ENCODE peak calls at places on chromosomes 12 and 14, in five cellular contexts. K, P, X, L and G are unnamed samples.

GRCh38 chr14:54253195-54253947 is 143.4 kb upstream of the CDKN3 start:
- DNase-seq in X (no peak), L (no peak), K (peak), P (no peak), G (no peak)

GRCh38 chr12:23099604-23100003 is 474.6 kb downstream of the ETNK1 start:
- DNase-seq in P (no peak), L (no peak), X (no peak), K (no peak), G (no peak)

GRCh38 chr14:67166450-67166853 is 22.8 kb upstream of the GARIN2 start:
- DNase-seq in P (no peak), X (no peak), L (no peak), K (peak), G (no peak)

GRCh38 chr12:102343361-102344121 is 136.8 kb downstream of the IGF1 start:
- DNase-seq in K (no peak), P (no peak), L (no peak), X (no peak), G (no peak)

GRCh38 chr12:91335724-91336123 is 153.1 kb upstream of the DCN start:
- DNase-seq in K (no peak), P (no peak), L (no peak), X (no peak), G (no peak)

GRCh38 chr14:65824285-65824977 is 411.9 kb downstream of the FUT8 start:
- DNase-seq in K (peak), L (peak), X (peak), P (no peak), G (peak)

GRCh38 chr12:990308-990648 is 745 bp upstream of the ERC1 start:
- DNase-seq in X (no peak), L (no peak), K (no peak), P (no peak), G (no peak)

GRCh38 chr12:38157274-38157932 is 159.2 kb upstream of the ALG10B start:
- DNase-seq in K (no peak), P (no peak), L (no peak), X (no peak), G (no peak)

GRCh38 chr14:74614508-74615495 is 2.8 kb upstream of the LTBP2 start:
- DNase-seq in X (peak), K (no peak), P (no peak), L (no peak), G (no peak)

GRCh38 chr12:31651893-31652521 is 7.5 kb upstream of the ETFBKMT start:
- DNase-seq in X (no peak), L (no peak), K (no peak), P (no peak), G (no peak)

GRCh38 chr12:64124511-64125197 is 97.4 kb downstream of the KICS2 start:
- DNase-seq in K (no peak), L (no peak), P (no peak), X (no peak), G (no peak)

GRCh38 chr14:87813691-87814090 is 179.3 kb downstream of the GALC start:
- DNase-seq in K (no peak), X (no peak), L (no peak), P (no peak), G (no peak)

GRCh38 chr12:52391618-52392002 is 6.2 kb upstream of the KRT84 start:
- DNase-seq in P (no peak), X (no peak), K (no peak), L (no peak), G (no peak)
- TF ChIP-seq JUND in P (no peak), X (no peak), K (no peak), L (no peak), G (no peak)

GRCh38 chr14:92692822-92693226 is 55.6 kb downstream of the LGMN start:
- DNase-seq in L (no peak), P (no peak), K (no peak), X (no peak), G (peak)

GRCh38 chr14:92687681-92688433 is 60.6 kb downstream of the LGMN start:
- DNase-seq in P (peak), X (no peak), L (no peak), K (no peak), G (no peak)

GRCh38 chr14:92686763-92687427 is 61.5 kb downstream of the LGMN start:
- DNase-seq in L (peak), K (peak), X (no peak), P (peak), G (peak)

GRCh38 chr14:92688434-92689375 is 59.7 kb downstream of the LGMN start:
- DNase-seq in K (no peak), X (no peak), L (no peak), P (no peak), G (no peak)

GRCh38 chr14:92690171-92691011 is 58.0 kb downstream of the LGMN start:
- DNase-seq in K (peak), P (no peak), L (no peak), X (no peak), G (peak)
- TF ChIP-seq JUND in K (no peak), P (no peak), L (no peak), X (no peak), G (no peak)

GRCh38 chr14:96136361-96136760 is 68.3 kb upstream of the BDKRB2 start:
- DNase-seq in K (no peak), L (no peak), X (no peak), P (no peak), G (no peak)
- TF ChIP-seq JUND in K (no peak), L (no peak), X (no peak), P (no peak), G (no peak)

DNA sequence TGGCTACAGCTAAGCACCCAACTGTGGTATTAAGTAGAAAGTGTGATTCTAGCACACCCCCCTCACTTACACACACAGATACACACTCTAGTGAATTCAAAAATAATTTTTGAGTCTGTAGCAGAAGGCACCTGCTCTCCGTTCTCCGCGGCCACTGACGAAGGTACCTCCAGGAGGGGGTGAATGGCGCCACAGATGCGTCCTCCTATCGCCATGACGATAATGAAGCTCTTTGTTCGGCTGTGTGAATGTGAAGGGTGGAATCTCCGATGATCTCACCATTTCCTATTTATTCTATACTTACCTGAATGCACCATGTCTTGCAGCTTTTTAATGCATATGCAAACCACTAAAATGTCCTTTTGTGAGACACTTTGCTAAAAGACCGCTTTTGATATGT is 162.8 kb downstream of the EGLN3 start:
- DNase-seq in K (no peak), X (no peak), L (no peak), P (no peak), G (no peak)
- TF ChIP-seq JUND in K (no peak), X (no peak), L (no peak), P (no peak), G (no peak)

GRCh38 chr12:131135311-131135785 is 181.6 kb downstream of the ADGRD1 start:
- DNase-seq in X (no peak), L (no peak), P (no peak), K (no peak), G (no peak)
- TF ChIP-seq JUND in X (no peak), L (no peak), P (no peak), K (no peak), G (no peak)

DNA sequence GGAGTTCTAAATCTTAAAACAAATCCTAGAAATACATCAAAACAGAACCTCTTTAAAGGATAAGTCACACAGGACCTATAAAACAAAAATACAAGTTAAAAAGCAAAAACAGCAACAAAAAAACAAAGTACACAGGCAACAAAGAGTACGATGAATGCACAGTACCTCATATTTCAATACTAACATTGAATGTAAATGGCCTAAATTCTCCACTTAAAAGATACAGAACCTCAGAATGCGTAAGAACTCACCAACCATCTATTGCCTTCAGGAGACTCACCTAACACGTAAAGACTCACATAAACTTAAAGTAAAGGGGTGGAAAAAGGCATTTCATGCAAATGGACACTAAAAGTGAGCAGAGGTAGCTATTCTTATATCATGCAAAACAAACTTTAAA is 172.2 kb upstream of the AMIGO2 start:
- DNase-seq in K (no peak), P (no peak), X (no peak), L (no peak), G (no peak)
- TF ChIP-seq JUND in K (no peak), P (no peak), X (no peak), L (no peak), G (no peak)

GRCh38 chr12:52162971-52163370 is 28.8 kb downstream of the KRT80 start:
- DNase-seq in K (no peak), X (no peak), L (no peak), P (no peak), G (no peak)

GRCh38 chr12:52167578-52167977 is 24.2 kb downstream of the KRT80 start:
- DNase-seq in L (no peak), K (no peak), X (no peak), P (no peak), G (no peak)

GRCh38 chr12:52165096-52165855 is 26.5 kb downstream of the KRT80 start:
- DNase-seq in X (no peak), K (no peak), P (no peak), L (no peak), G (no peak)

GRCh38 chr12:52166672-52167071 is 25.1 kb downstream of the KRT80 start:
- DNase-seq in K (no peak), X (no peak), P (no peak), L (no peak), G (no peak)

DNA sequence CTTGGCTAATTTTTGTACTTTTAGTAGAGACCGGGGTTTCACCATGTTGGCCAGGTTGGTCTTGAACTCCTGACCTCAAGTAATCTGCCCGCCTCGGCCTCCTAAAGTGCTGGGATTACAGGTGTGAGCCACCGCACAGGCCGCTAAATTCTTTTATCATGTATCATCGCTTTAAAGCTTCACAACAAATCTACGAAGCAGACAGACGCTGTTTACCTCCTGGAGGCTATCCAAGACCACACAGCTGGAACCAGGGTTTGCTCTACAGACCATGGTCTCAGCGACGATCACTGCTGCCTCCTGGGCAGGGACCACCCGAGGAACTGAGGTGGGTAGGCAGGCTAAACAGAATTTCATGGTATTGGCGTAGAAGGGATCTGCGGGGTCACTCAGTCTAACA is 27.2 kb downstream of the KRT80 start:
- DNase-seq in X (no peak), P (no peak), K (peak), L (no peak), G (no peak)
- TF ChIP-seq JUND in X (no peak), P (no peak), K (peak), L (no peak), G (no peak)

DNA sequence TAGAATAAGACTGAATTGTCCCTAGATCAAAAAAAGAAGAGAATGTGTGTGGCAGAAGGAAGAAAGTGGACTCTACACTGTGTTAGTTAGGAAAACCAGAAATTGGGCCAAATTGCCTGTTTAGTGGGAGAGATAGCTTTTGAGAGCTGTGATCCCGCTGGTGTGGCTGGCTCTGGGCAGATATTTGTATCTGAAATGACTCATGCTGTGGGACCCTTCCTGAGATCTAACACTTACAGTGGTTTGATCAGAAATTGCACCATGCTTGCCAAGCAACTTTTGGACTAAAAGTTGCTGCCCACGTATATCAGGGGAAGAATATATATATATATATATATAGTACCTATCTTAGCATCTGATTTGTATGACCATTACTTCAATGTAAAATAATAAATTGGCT is 27.7 kb downstream of the TECPR2 start:
- DNase-seq in L (no peak), P (no peak), X (no peak), K (no peak), G (no peak)
- TF ChIP-seq JUND in L (peak), P (no peak), X (no peak), K (no peak), G (no peak)

GRCh38 chr14:36198378-36198777 is 21.9 kb upstream of the PTCSC3 start:
- DNase-seq in L (no peak), K (no peak), P (no peak), X (no peak), G (no peak)
- TF ChIP-seq JUND in L (no peak), K (no peak), P (no peak), X (no peak), G (no peak)

GRCh38 chr12:86158956-86159355 is 97.2 kb downstream of the MGAT4C start:
- DNase-seq in L (no peak), K (no peak), P (no peak), X (no peak), G (no peak)
- TF ChIP-seq JUND in L (no peak), K (no peak), P (no peak), X (no peak), G (no peak)